ENCODE peak calls at places on chromosomes 11 and 22, in seven cellular contexts. A is left ventricle myocardium inferior, E is body of pancreas, U is cardiac muscle cell, Y is NB4, L is GM20000, Z is spleen. R is an unnamed sample.

GRCh38 chr22:35846804-35847203 is 129.1 kb downstream of the APOL5 start:
- DNase-seq in U (no peak), Z (no peak), Y (no peak), A (no peak), E (no peak), L (no peak), R (no peak)

GRCh38 chr11:9990221-9990973 is 303.6 kb downstream of the SBF2 start:
- DNase-seq in Z (no peak), Y (peak; percentile 12), L (no peak), A (no peak), E (no peak), U (no peak), R (no peak)

GRCh38 chr11:36376888-36377758 is 81.0 kb downstream of the PRR5L start:
- DNase-seq in U (peak; percentile 43), E (peak; percentile 21), L (no peak), A (peak; percentile 52), Z (peak; percentile 90), Y (no peak), R (peak; percentile 43)

GRCh38 chr11:111555255-111555654 is 14.7 kb downstream of the LAYN start:
- DNase-seq in Y (no peak), Z (no peak), L (no peak), U (no peak), A (no peak), E (no peak), R (no peak)

GRCh38 chr11:67648140-67648795 is 2.3 kb downstream of the ACY3 start:
- DNase-seq in U (peak; percentile 57), E (peak; percentile 76), Y (peak; percentile 71), Z (peak; percentile 91), A (no peak), L (peak; percentile 79), R (peak; percentile 77)

GRCh38 chr11:61688368-61689163 is 8.4 kb downstream of the DAGLA start:
- DNase-seq in Y (no peak), E (peak; percentile 93), A (peak; percentile 80), Z (no peak), U (no peak), L (no peak), R (no peak)

GRCh38 chr11:32088117-32088941 is 2.5 kb upstream of the RCN1 start:
- DNase-seq in L (peak; percentile 39), Y (peak; percentile 86), E (peak; percentile 68), A (peak; percentile 40), U (peak; percentile 41), Z (no peak), R (peak; percentile 39)

GRCh38 chr11:104164028-104164520 is at the start of gene PDGFD:
- DNase-seq in E (peak; percentile 80), Y (peak; percentile 8), U (peak; percentile 91), Z (peak; percentile 88), L (peak; percentile 62), A (peak; percentile 64), R (peak; percentile 60)

GRCh38 chr22:41596776-41597634 is 7.4 kb upstream of the PMM1 start:
- DNase-seq in Z (peak; percentile 79), U (peak; percentile 81), A (peak; percentile 52), Y (peak; percentile 66), L (peak; percentile 56), E (peak; percentile 80), R (no peak)

GRCh38 chr22:47495102-47495501 is 732.7 kb downstream of the TBC1D22A start:
- DNase-seq in L (no peak), A (no peak), Y (peak; percentile 38), U (no peak), Z (no peak), E (no peak), R (no peak)

GRCh38 chr11:86637976-86638375 is 34.4 kb downstream of the ME3 start:
- DNase-seq in U (no peak), L (no peak), Y (peak; percentile 12), E (no peak), Z (no peak), A (no peak), R (no peak)

GRCh38 chr11:83051760-83052671 is 19.7 kb downstream of the RAB30 start:
- DNase-seq in L (no peak), E (peak; percentile 63), A (peak; percentile 48), Z (no peak), Y (no peak), U (no peak), R (no peak)

GRCh38 chr22:43854786-43855271 is 7.5 kb downstream of the SULT4A1 start:
- DNase-seq in A (no peak), U (no peak), L (no peak), Y (no peak), Z (peak; percentile 40), E (no peak), R (no peak)

GRCh38 chr22:35930933-35931332 is 97.7 kb downstream of the RBFOX2 start:
- DNase-seq in E (peak; percentile 36), A (no peak), L (peak; percentile 44), Z (no peak), Y (peak; percentile 57), U (peak; percentile 68), R (peak; percentile 50)

GRCh38 chr11:118618991-118619375 is 11.6 kb downstream of the PHLDB1 start:
- DNase-seq in L (no peak), E (peak; percentile 27), Y (no peak), A (peak; percentile 64), U (no peak), Z (peak; percentile 43), R (no peak)

GRCh38 chr22:25987948-25988347 is 181.3 kb upstream of the SEZ6L start:
- DNase-seq in Y (peak; percentile 81), A (no peak), U (no peak), E (no peak), L (peak; percentile 15), Z (no peak), R (peak; percentile 14)

GRCh38 chr11:56273854-56274253 is at the start of gene OR5T1:
- DNase-seq in Z (no peak), Y (no peak), A (no peak), E (no peak), U (no peak), L (no peak), R (no peak)

GRCh38 chr11:125078516-125079140 is 15.5 kb downstream of the SLC37A2 start:
- DNase-seq in Y (no peak), U (no peak), Z (no peak), A (no peak), E (no peak), L (no peak), R (no peak)

GRCh38 chr11:120959189-120959588 is 64.7 kb upstream of the TBCEL start:
- DNase-seq in E (no peak), Z (no peak), L (no peak), Y (no peak), U (no peak), A (no peak), R (no peak)

GRCh38 chr11:27464155-27464759 is 8.3 kb downstream of the LGR4 start:
- DNase-seq in L (no peak), U (no peak), Y (peak; percentile 35), Z (no peak), A (no peak), E (peak; percentile 48), R (no peak)

GRCh38 chr22:29139965-29140782 is 65.5 kb upstream of the EMID1 start:
- DNase-seq in Z (no peak), E (no peak), L (no peak), Y (no peak), U (no peak), A (no peak), R (no peak)

GRCh38 chr11:99687320-99687719 is 666.6 kb downstream of the CNTN5 start:
- DNase-seq in E (no peak), Z (no peak), Y (no peak), L (no peak), A (no peak), U (no peak), R (no peak)

GRCh38 chr11:117299351-117300300 is 8.5 kb downstream of the BACE1-AS start:
- DNase-seq in Y (no peak), E (peak; percentile 73), A (no peak), L (no peak), Z (no peak), U (no peak), R (no peak)

GRCh38 chr22:49087163-49087562 is 740.5 kb downstream of the BRD1 start:
- DNase-seq in Y (no peak), Z (peak; percentile 36), L (no peak), A (no peak), U (no peak), E (no peak), R (no peak)

GRCh38 chr11:12282676-12283075 is 94.7 kb upstream of the PARVA start:
- DNase-seq in Y (no peak), E (no peak), Z (no peak), A (no peak), L (no peak), U (no peak), R (no peak)

GRCh38 chr22:37896181-37896592 is 9.9 kb upstream of the MICALL1 start:
- DNase-seq in E (no peak), U (no peak), Z (peak; percentile 81), Y (peak; percentile 51), A (no peak), L (peak; percentile 80), R (peak; percentile 70)

GRCh38 chr11:126578021-126578420 is 222.5 kb downstream of the ST3GAL4 start:
- DNase-seq in Y (no peak), E (no peak), U (no peak), Z (no peak), A (no peak), L (no peak), R (no peak)

GRCh38 chr11:126575849-126576248 is 220.4 kb downstream of the ST3GAL4 start:
- DNase-seq in A (no peak), U (no peak), Y (no peak), E (no peak), L (no peak), Z (no peak), R (no peak)

GRCh38 chr11:126570489-126570888 is 215.0 kb downstream of the ST3GAL4 start:
- DNase-seq in Y (no peak), Z (no peak), U (no peak), L (no peak), E (no peak), A (no peak), R (no peak)

GRCh38 chr11:126578426-126578825 is 222.9 kb downstream of the ST3GAL4 start:
- DNase-seq in Y (no peak), E (no peak), A (no peak), U (no peak), L (no peak), Z (no peak), R (no peak)

GRCh38 chr11:126573325-126574076 is 218.0 kb downstream of the ST3GAL4 start:
- DNase-seq in Z (no peak), Y (peak; percentile 21), L (no peak), U (peak; percentile 33), E (no peak), A (no peak), R (no peak)
- TF ChIP-seq CTCF in Z (no peak), Y (peak; percentile 44), L (no peak), U (no peak), E (no peak), A (no peak), R (no peak)

GRCh38 chr11:109940816-109941215 is 152.4 kb upstream of the ZC3H12C start:
- DNase-seq in A (no peak), Y (no peak), U (no peak), E (no peak), Z (no peak), L (no peak), R (no peak)
- TF ChIP-seq CTCF in A (no peak), Y (no peak), U (no peak), E (no peak), Z (no peak), L (no peak), R (no peak)

GRCh38 chr11:25838918-25839611 is 492.9 kb upstream of the ANO3 start:
- DNase-seq in A (no peak), E (no peak), L (no peak), U (no peak), Z (no peak), Y (no peak), R (no peak)
- TF ChIP-seq CTCF in A (no peak), E (no peak), L (no peak), U (no peak), Z (no peak), Y (no peak), R (no peak)

GRCh38 chr11:17471501-17471900 is 5.1 kb downstream of the ABCC8 start:
- DNase-seq in A (no peak), E (no peak), U (no peak), L (no peak), Y (peak; percentile 32), Z (no peak), R (no peak)
- TF ChIP-seq CTCF in A (no peak), E (peak; percentile 6), U (no peak), L (no peak), Y (peak; percentile 2), Z (no peak), R (no peak)

R was measured in GM13977.